ENCODE peak calls at places on chromosomes 4 and X, in five cellular contexts. M is PC-3, B is foreskin fibroblast, L is IMR-90, G is tibial artery. Y is an unnamed sample.

GRCh38 chrX:77446029-77446585 is 1.1 kb upstream of the FGF16 start:
- DNase-seq in G (no peak), M (no peak), B (no peak), L (no peak), Y (no peak)

GRCh38 chr4:159673221-159673620 is 570.3 kb downstream of the RAPGEF2 start:
- DNase-seq in G (no peak), L (no peak), B (no peak), M (no peak), Y (no peak)

GRCh38 chr4:54149323-54149722 is 49.4 kb downstream of the GSX2 start:
- DNase-seq in M (no peak), B (no peak), L (no peak), G (no peak), Y (no peak)

GRCh38 chr4:101774807-101775206 is 15.7 kb upstream of the BANK1 start:
- DNase-seq in B (no peak), M (peak; percentile 50), G (no peak), L (peak; percentile 23), Y (peak; percentile 1)

GRCh38 chrX:122188751-122189150 is 995.3 kb upstream of the GRIA3 start:
- DNase-seq in L (no peak), G (no peak), M (peak; percentile 22), B (peak; percentile 6), Y (no peak)

GRCh38 chr4:182231503-182231902 is 11.7 kb upstream of the TENM3 start:
- DNase-seq in M (no peak), B (no peak), G (no peak), L (no peak), Y (no peak)

GRCh38 chrX:132636080-132636479 is 147.2 kb upstream of the MBNL3 start:
- DNase-seq in M (peak; percentile 50), L (no peak), B (no peak), G (no peak), Y (no peak)

GRCh38 chr4:102541708-102542107 is 40.5 kb downstream of the NFKB1 start:
- DNase-seq in B (no peak), L (no peak), M (no peak), G (no peak), Y (no peak)

GRCh38 chr4:141697116-141697515 is 60.7 kb downstream of the IL15 start:
- DNase-seq in B (no peak), M (no peak), L (no peak), G (no peak), Y (no peak)

GRCh38 chr4:125198916-125199315 is 115.8 kb upstream of the FAT4 start:
- DNase-seq in M (peak; percentile 48), G (no peak), L (peak; percentile 37), B (peak; percentile 32), Y (no peak)

GRCh38 chr4:81040175-81040659 is 9.7 kb downstream of the BMP3 start:
- DNase-seq in B (peak; percentile 21), M (peak; percentile 75), G (no peak), L (peak; percentile 35), Y (peak; percentile 24)

GRCh38 chr4:113355550-113356371 is 306.3 kb downstream of the ANK2 start:
- DNase-seq in L (peak; percentile 90), B (peak; percentile 47), M (peak; percentile 86), G (no peak), Y (peak; percentile 35)

GRCh38 chr4:126977306-126977705 is 655.5 kb upstream of the INTU start:
- DNase-seq in B (no peak), M (no peak), G (no peak), L (peak; percentile 20), Y (no peak)

GRCh38 chr4:48033825-48034413 is 17.3 kb downstream of the NIPAL1 start:
- DNase-seq in L (peak; percentile 3), B (no peak), M (peak; percentile 61), G (no peak), Y (no peak)

GRCh38 chrX:22060451-22060940 is 28.4 kb downstream of the PHEX start:
- DNase-seq in G (no peak), L (peak; percentile 55), B (no peak), M (peak; percentile 79), Y (no peak)

GRCh38 chr4:82618321-82618720 is 56.5 kb upstream of the TMEM150C start:
- DNase-seq in G (no peak), M (no peak), B (peak; percentile 40), L (peak; percentile 43), Y (peak; percentile 30)

GRCh38 chrX:39158801-39159657 is 357.8 kb downstream of the MID1IP1 start:
- DNase-seq in B (no peak), M (peak; percentile 33), L (peak; percentile 11), G (no peak), Y (no peak)

GRCh38 chr4:143358923-143359694 is 22.4 kb downstream of the GAB1 start:
- DNase-seq in M (peak; percentile 91), G (no peak), L (peak; percentile 93), B (peak; percentile 71), Y (peak; percentile 61)

GRCh38 chr4:46878641-46879040 is 30.4 kb downstream of the COX7B2 start:
- DNase-seq in B (no peak), G (no peak), M (no peak), L (peak; percentile 16), Y (no peak)

GRCh38 chr4:184676093-184676492 is 26.6 kb downstream of the PRIMPOL start:
- DNase-seq in B (no peak), G (no peak), L (no peak), M (no peak), Y (no peak)

GRCh38 chr4:184649026-184649970 is at the start of the genes CASP3 and PRIMPOL:
- DNase-seq in B (peak; percentile 96), L (peak; percentile 92), G (peak; percentile 99), M (peak; percentile 89), Y (peak; percentile 46)

GRCh38 chrX:136745215-136746173 is 35.2 kb downstream of the ARHGEF6 start:
- DNase-seq in G (no peak), B (no peak), M (no peak), L (no peak), Y (no peak)

GRCh38 chr4:84722720-84723119 is 139.8 kb downstream of the CDS1 start:
- DNase-seq in B (no peak), M (no peak), L (no peak), G (no peak), Y (no peak)

GRCh38 chrX:3638280-3638873 is 75.1 kb downstream of the PRKX start:
- DNase-seq in B (peak; percentile 12), G (no peak), L (peak; percentile 48), M (peak; percentile 66), Y (no peak)

GRCh38 chr4:6937748-6938147 is 28.1 kb downstream of the TBC1D14 start:
- DNase-seq in M (no peak), L (no peak), G (no peak), B (no peak), Y (no peak)

GRCh38 chr4:6938758-6939201 is 29.2 kb downstream of the TBC1D14 start:
- DNase-seq in B (peak; percentile 29), L (no peak), M (no peak), G (peak; percentile 77), Y (no peak)

GRCh38 chr4:6939761-6940743 is 30.4 kb downstream of the TBC1D14 start:
- DNase-seq in G (no peak), M (no peak), L (no peak), B (no peak), Y (no peak)

GRCh38 chr4:6937201-6937600 is 27.6 kb downstream of the TBC1D14 start:
- DNase-seq in M (no peak), L (no peak), G (no peak), B (no peak), Y (no peak)

GRCh38 chr4:6938237-6938636 is 28.6 kb downstream of the TBC1D14 start:
- DNase-seq in M (no peak), B (no peak), G (peak; percentile 77), L (no peak), Y (no peak)
- H3K4me3 ChIP-seq in M (no peak overlapping the region), B (no peak overlapping the region), G (no peak overlapping the region), L (no peak overlapping the region), Y (no peak overlapping the region)

DNA sequence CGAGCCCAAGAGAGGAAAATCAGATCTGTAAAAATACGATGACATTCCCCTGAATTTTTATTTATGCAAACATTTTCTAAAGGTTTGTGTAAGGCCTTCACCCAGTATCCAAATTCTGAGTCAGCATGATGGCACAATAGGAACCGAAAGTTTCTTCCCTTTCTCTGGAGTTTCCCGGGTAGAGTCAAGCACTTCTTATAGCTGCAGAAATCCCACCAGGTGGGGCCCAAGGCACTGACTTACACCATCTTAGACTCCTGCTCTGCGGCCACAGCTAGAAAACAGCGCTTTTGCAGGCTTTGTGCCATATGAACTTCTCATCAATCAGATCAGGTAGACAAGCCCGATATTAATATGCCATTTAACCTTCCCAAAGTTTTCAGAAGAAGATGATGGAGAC is 13.4 kb downstream of the LEF1 start:
- DNase-seq in G (no peak), B (no peak), M (no peak), L (peak; percentile 8), Y (no peak)
- H3K4me3 ChIP-seq in G (no peak overlapping the region), B (no peak overlapping the region), M (no peak overlapping the region), L (no peak overlapping the region), Y (no peak overlapping the region)

GRCh38 chrX:149314031-149314430 is 191.1 kb downstream of the IDS start:
- DNase-seq in G (no peak), M (no peak), B (peak; percentile 10), L (no peak), Y (no peak)

GRCh38 chrX:149312936-149313432 is 192.1 kb downstream of the IDS start:
- DNase-seq in G (no peak), M (no peak), B (no peak), L (no peak), Y (no peak)

GRCh38 chrX:149312097-149312496 is 193.0 kb downstream of the IDS start:
- DNase-seq in M (no peak), G (no peak), B (no peak), L (no peak), Y (no peak)
- H3K4me3 ChIP-seq in M (no peak overlapping the region), G (no peak overlapping the region), B (no peak overlapping the region), L (no peak overlapping the region), Y (no peak overlapping the region)

DNA sequence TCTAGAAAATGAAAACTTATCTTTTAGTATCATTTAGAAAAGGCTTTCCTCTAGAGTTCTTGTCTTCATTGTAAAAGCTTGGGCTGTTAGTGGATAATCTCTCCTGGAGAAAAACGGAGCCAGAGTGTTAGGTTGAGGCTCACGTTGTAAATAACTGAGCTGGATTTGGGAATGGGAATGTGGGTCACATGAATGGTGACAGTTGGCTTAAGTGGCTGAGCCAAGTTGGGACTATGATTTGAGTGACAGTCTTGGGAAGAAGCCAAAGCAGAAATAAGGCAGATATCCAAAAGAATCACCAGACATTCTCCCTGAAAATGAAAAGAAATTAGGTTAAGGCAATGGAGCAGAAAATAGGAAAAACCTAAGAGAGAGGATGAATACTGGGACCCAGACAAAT is 33.6 kb upstream of the PDGFC start:
- DNase-seq in L (no peak), B (no peak), M (no peak), G (no peak), Y (no peak)
- H3K4me3 ChIP-seq in L (no peak overlapping the region), B (no peak overlapping the region), M (no peak overlapping the region), G (no peak overlapping the region), Y (no peak overlapping the region)

GRCh38 chrX:110089656-110090404 is 86.9 kb downstream of the TMEM164 start:
- DNase-seq in L (no peak), B (no peak), G (no peak), M (no peak), Y (no peak)

GRCh38 chrX:110086162-110086915 is 83.4 kb downstream of the TMEM164 start:
- DNase-seq in B (peak; percentile 45), L (peak; percentile 73), M (peak; percentile 73), G (no peak), Y (no peak)

GRCh38 chrX:110087485-110088356 is 84.8 kb downstream of the TMEM164 start:
- DNase-seq in B (peak; percentile 93), G (no peak), L (peak; percentile 94), M (peak; percentile 91), Y (peak; percentile 62)

GRCh38 chrX:110082156-110082555 is 79.2 kb downstream of the TMEM164 start:
- DNase-seq in L (peak; percentile 93), M (peak; percentile 67), G (no peak), B (peak; percentile 64), Y (no peak)

GRCh38 chrX:110086916-110087484 is 84.1 kb downstream of the TMEM164 start:
- DNase-seq in B (peak; percentile 81), G (no peak), M (peak; percentile 90), L (peak; percentile 96), Y (no peak)
- H3K4me3 ChIP-seq in B (no peak overlapping the region), G (no peak overlapping the region), M (peak overlapping the region; percentile 59), L (no peak overlapping the region), Y (no peak overlapping the region)